ENCODE peak calls at places on chromosome 12, in nine cellular contexts. F is fibroblast of the conjunctiva, A is prostate gland, W is frontal cortex, I is T47D, R is T-helper 9 cell, E is hippocampal formation, O is AG10803, L is HFFc6. G is an unnamed sample.

GRCh38 chr12:89461190-89461589 is 63.4 kb downstream of the GALNT4 start:
- DNase-seq in F (no peak), A (no peak), W (no peak), I (no peak), R (no peak), E (no peak), O (peak), L (no peak), G (no peak)

GRCh38 chr12:47102845-47103666 is 23.3 kb upstream of the AMIGO2 start:
- DNase-seq in F (no peak), A (no peak), W (no peak), I (no peak), R (no peak), E (no peak), O (peak), L (peak), G (no peak)

GRCh38 chr12:15984097-15984800 is 73.1 kb downstream of the DERA start:
- DNase-seq in F (no peak), A (no peak), W (no peak), I (no peak), R (no peak), E (no peak), O (no peak), L (no peak), G (no peak)

GRCh38 chr12:56725723-56726102 is 614 bp upstream of the NACA start:
- DNase-seq in F (no peak), A (no peak), W (no peak), I (no peak), R (no peak), E (no peak), O (peak), L (no peak), G (no peak)

GRCh38 chr12:53044052-53044581 is 5.7 kb upstream of the TNS2 start:
- DNase-seq in F (no peak), A (no peak), W (peak), I (no peak), R (no peak), E (peak), O (peak), L (no peak), G (no peak)

GRCh38 chr12:124368421-124369032 is 73.6 kb downstream of the RFLNA start:
- DNase-seq in F (no peak), A (no peak), W (no peak), I (no peak), R (no peak), E (peak), O (no peak), L (no peak), G (no peak)

GRCh38 chr12:131371580-131372475 is 339.1 kb upstream of the SFSWAP start:
- DNase-seq in F (no peak), A (no peak), W (no peak), I (no peak), R (no peak), E (no peak), O (no peak), L (no peak), G (no peak)

GRCh38 chr12:57781241-57781640 is 1.3 kb upstream of the TSFM start:
- DNase-seq in F (no peak), A (no peak), W (no peak), I (no peak), R (no peak), E (no peak), O (no peak), L (no peak), G (no peak)

GRCh38 chr12:2890388-2891239 is at the start of gene TULP3:
- DNase-seq in F (peak), A (peak), W (peak), I (peak), R (peak), E (peak), O (peak), L (peak), G (peak)

GRCh38 chr12:101743724-101744472 is 4.6 kb upstream of the SYCP3 start:
- DNase-seq in F (no peak), A (no peak), W (no peak), I (no peak), R (no peak), E (no peak), O (peak), L (no peak), G (no peak)

GRCh38 chr12:14473707-14474287 is 93.9 kb downstream of the PLBD1 start:
- DNase-seq in F (no peak), A (no peak), W (no peak), I (no peak), R (no peak), E (no peak), O (peak), L (peak), G (no peak)

GRCh38 chr12:109087250-109087649 is 6.0 kb downstream of the ALKBH2 start:
- DNase-seq in F (no peak), A (no peak), W (no peak), I (no peak), R (no peak), E (no peak), O (no peak), L (no peak), G (no peak)

GRCh38 chr12:54870617-54871016 is 16.3 kb downstream of the MUCL1 start:
- DNase-seq in F (no peak), A (no peak), W (no peak), I (no peak), R (no peak), E (no peak), O (no peak), L (no peak), G (no peak)

GRCh38 chr12:128265566-128265965 is 1.4 kb upstream of the TMEM132C start:
- DNase-seq in F (no peak), A (no peak), W (no peak), I (no peak), R (no peak), E (no peak), O (no peak), L (no peak), G (no peak)

GRCh38 chr12:117489671-117490070 is 128.2 kb upstream of the NOS1 start:
- DNase-seq in F (no peak), A (no peak), W (no peak), I (no peak), R (no peak), E (no peak), O (peak), L (no peak), G (no peak)

GRCh38 chr12:70561550-70561949 is 75.7 kb downstream of the PTPRB start:
- DNase-seq in F (no peak), A (no peak), W (no peak), I (no peak), R (no peak), E (no peak), O (no peak), L (no peak), G (no peak)

GRCh38 chr12:106192659-106193403 is 54.1 kb upstream of the NUAK1 start:
- DNase-seq in F (no peak), A (no peak), W (no peak), I (no peak), R (no peak), E (peak), O (peak), L (no peak), G (no peak)

GRCh38 chr12:101653503-101653902 is 43.9 kb upstream of the CHPT1 start:
- DNase-seq in F (no peak), A (no peak), W (no peak), I (no peak), R (no peak), E (no peak), O (no peak), L (no peak), G (no peak)

GRCh38 chr12:92438641-92439396 is 264.0 kb upstream of the PLEKHG7 start:
- DNase-seq in F (peak), A (no peak), W (no peak), I (no peak), R (no peak), E (no peak), O (peak), L (no peak), G (no peak)

GRCh38 chr12:68200854-68201253 is 24.8 kb downstream of the IL26 start:
- DNase-seq in F (no peak), A (no peak), W (no peak), I (no peak), R (no peak), E (no peak), O (no peak), L (peak), G (no peak)

GRCh38 chr12:127595506-127595905 is 671.5 kb upstream of the TMEM132C start:
- DNase-seq in F (no peak), A (no peak), W (no peak), I (no peak), R (no peak), E (no peak), O (no peak), L (no peak), G (no peak)

GRCh38 chr12:74889073-74889472 is 320.6 kb downstream of the KCNC2 start:
- DNase-seq in F (no peak), A (no peak), W (no peak), I (no peak), R (no peak), E (no peak), O (no peak), L (no peak), G (no peak)

GRCh38 chr12:110354172-110354780 is 49.2 kb downstream of the ANAPC7 start:
- DNase-seq in F (no peak), A (no peak), W (no peak), I (no peak), R (no peak), E (no peak), O (no peak), L (no peak), G (no peak)

GRCh38 chr12:5694759-5695409 is 250.2 kb downstream of the ANO2 start:
- DNase-seq in F (no peak), A (no peak), W (no peak), I (no peak), R (no peak), E (no peak), O (peak), L (peak), G (no peak)

GRCh38 chr12:113961921-113962710 is 4.0 kb downstream of the RBM19 start:
- DNase-seq in F (peak), A (no peak), W (no peak), I (no peak), R (no peak), E (no peak), O (peak), L (peak), G (no peak)

GRCh38 chr12:132432721-132433577 is 57.0 kb upstream of the FBRSL1 start:
- DNase-seq in F (peak), A (no peak), W (no peak), I (no peak), R (no peak), E (no peak), O (peak), L (no peak), G (no peak)

GRCh38 chr12:56385873-56386272 is 23.2 kb upstream of the APOF start:
- DNase-seq in F (no peak), A (no peak), W (no peak), I (no peak), R (no peak), E (no peak), O (no peak), L (no peak), G (no peak)

GRCh38 chr12:33825986-33826602 is 196.2 kb upstream of the ALG10 start:
- DNase-seq in F (no peak), A (no peak), W (no peak), I (no peak), R (no peak), E (no peak), O (no peak), L (no peak), G (no peak)

GRCh38 chr12:113103756-113104450 is 31.7 kb downstream of the RASAL1 start:
- DNase-seq in F (no peak), A (no peak), W (no peak), I (no peak), R (peak), E (no peak), O (no peak), L (no peak), G (peak)

G was measured in T-helper 1 cell.